ENCODE peak calls at places on chromosome 13, in eight cellular contexts. E is H1; W is CD8-positive, alpha-beta memory T cell; P is dorsolateral prefrontal cortex; D is right cardiac atrium; Z is K562; A is mesenchymal stem cell; T is fibroblast of pulmonary artery. N is an unnamed sample.

GRCh38 chr13:100399455-100399854 is 189.1 kb downstream of the GGACT start:
- DNase-seq in E (no peak), W (no peak), P (no peak), D (no peak), Z (no peak), A (no peak), T (no peak), N (no peak)

GRCh38 chr13:112455476-112456059 is 79.4 kb downstream of the SPACA7 start:
- DNase-seq in E (peak), W (no peak), P (no peak), D (no peak), Z (no peak), A (no peak), T (no peak), N (no peak)

GRCh38 chr13:70505809-70506208 is 397.6 kb upstream of the KLHL1 start:
- DNase-seq in E (no peak), W (no peak), P (no peak), D (no peak), Z (no peak), A (no peak), T (no peak), N (no peak)

GRCh38 chr13:46229251-46229650 is 17.5 kb downstream of the LRRC63 start:
- DNase-seq in E (no peak), W (no peak), P (no peak), D (no peak), Z (no peak), A (no peak), T (no peak), N (no peak)

GRCh38 chr13:50618206-50618605 is 225.3 kb downstream of the DLEU7 start:
- DNase-seq in E (no peak), W (no peak), P (no peak), D (no peak), Z (no peak), A (no peak), T (no peak), N (no peak)

GRCh38 chr13:30968734-30969335 is 36.4 kb downstream of the TEX26 start:
- DNase-seq in E (no peak), W (no peak), P (no peak), D (no peak), Z (no peak), A (peak), T (peak), N (no peak)

GRCh38 chr13:80340643-80341097 is 256 bp downstream of the SPRY2 start:
- DNase-seq in E (no peak), W (no peak), P (no peak), D (no peak), Z (no peak), A (peak), T (peak), N (no peak)

GRCh38 chr13:42364613-42365000 is 92.7 kb downstream of the AKAP11 start:
- DNase-seq in E (no peak), W (no peak), P (no peak), D (no peak), Z (no peak), A (peak), T (peak), N (no peak)

GRCh38 chr13:95360052-95360451 is 58.8 kb upstream of the ABCC4 start:
- DNase-seq in E (no peak), W (no peak), P (no peak), D (no peak), Z (no peak), A (no peak), T (no peak), N (no peak)

GRCh38 chr13:105979586-105979985 is 555.9 kb downstream of the EFNB2 start:
- DNase-seq in E (no peak), W (no peak), P (no peak), D (no peak), Z (no peak), A (peak), T (peak), N (no peak)

GRCh38 chr13:66506979-66507378 is 723.2 kb downstream of the PCDH9 start:
- DNase-seq in E (no peak), W (no peak), P (no peak), D (no peak), Z (no peak), A (peak), T (no peak), N (no peak)

GRCh38 chr13:49935171-49936084 is 712 bp downstream of the SPRYD7 start:
- DNase-seq in E (no peak), W (peak), P (peak), D (peak), Z (peak), A (peak), T (peak), N (no peak)

GRCh38 chr13:93559718-93560117 is 333.1 kb downstream of the GPC6 start:
- DNase-seq in E (no peak), W (no peak), P (no peak), D (no peak), Z (no peak), A (peak), T (peak), N (no peak)

GRCh38 chr13:78595819-78596700 is 7.3 kb downstream of the POU4F1 start:
- DNase-seq in E (peak), W (no peak), P (no peak), D (peak), Z (no peak), A (no peak), T (no peak), N (no peak)

GRCh38 chr13:27810461-27810860 is 18.2 kb downstream of the GSX1 start:
- DNase-seq in E (no peak), W (no peak), P (no peak), D (no peak), Z (no peak), A (no peak), T (no peak), N (no peak)

GRCh38 chr13:100544866-100545683 is 43.5 kb downstream of the GGACT start:
- DNase-seq in E (peak), W (no peak), P (no peak), D (peak), Z (no peak), A (no peak), T (no peak), N (no peak)

GRCh38 chr13:76992548-76993001 is 694 bp downstream of the CLN5 start:
- DNase-seq in E (no peak), W (peak), P (no peak), D (no peak), Z (no peak), A (peak), T (peak), N (no peak)

GRCh38 chr13:66200555-66200954 is 1029.6 kb downstream of the PCDH9 start:
- DNase-seq in E (no peak), W (no peak), P (no peak), D (no peak), Z (no peak), A (no peak), T (peak), N (no peak)

GRCh38 chr13:57375876-57376275 is 208.9 kb downstream of the PRR20E start:
- DNase-seq in E (no peak), W (no peak), P (no peak), D (no peak), Z (no peak), A (no peak), T (no peak), N (no peak)

GRCh38 chr13:19959141-19959830 is 759 bp downstream of the ZMYM2 start:
- DNase-seq in E (peak), W (peak), P (peak), D (peak), Z (peak), A (peak), T (peak), N (no peak)

GRCh38 chr13:91123456-91124127 is 223.9 kb upstream of the MIR17HG start:
- DNase-seq in E (no peak), W (no peak), P (no peak), D (no peak), Z (no peak), A (peak), T (peak), N (peak)

GRCh38 chr13:108214511-108215383 is 589 bp downstream of the LIG4 start:
- DNase-seq in E (no peak), W (no peak), P (no peak), D (peak), Z (no peak), A (peak), T (no peak), N (no peak)

GRCh38 chr13:77002590-77003190 is 10.8 kb downstream of the CLN5 start:
- DNase-seq in E (no peak), W (no peak), P (no peak), D (no peak), Z (no peak), A (peak), T (peak), N (no peak)

GRCh38 chr13:76852991-76853390 is 33.2 kb downstream of the KCTD12 start:
- DNase-seq in E (no peak), W (no peak), P (no peak), D (no peak), Z (no peak), A (peak), T (peak), N (no peak)

GRCh38 chr13:93080587-93080986 is 146.0 kb upstream of the GPC6 start:
- DNase-seq in E (no peak), W (no peak), P (no peak), D (no peak), Z (no peak), A (peak), T (peak), N (no peak)

GRCh38 chr13:39446865-39447264 is 156.1 kb downstream of the LHFPL6 start:
- DNase-seq in E (no peak), W (no peak), P (no peak), D (no peak), Z (no peak), A (no peak), T (no peak), N (no peak)

GRCh38 chr13:102091231-102091630 is 310.6 kb downstream of the FGF14 start:
- DNase-seq in E (peak), W (no peak), P (no peak), D (no peak), Z (no peak), A (peak), T (no peak), N (peak)

GRCh38 chr13:107968470-107968869 is 246.9 kb downstream of the LIG4 start:
- DNase-seq in E (no peak), W (no peak), P (no peak), D (no peak), Z (no peak), A (no peak), T (no peak), N (no peak)

GRCh38 chr13:113220877-113221276 is 11.5 kb downstream of the CUL4A start:
- DNase-seq in E (no peak), W (peak), P (no peak), D (peak), Z (no peak), A (peak), T (peak), N (no peak)

GRCh38 chr13:79593611-79594275 is 112.8 kb downstream of the NDFIP2 start:
- DNase-seq in E (no peak), W (no peak), P (no peak), D (no peak), Z (no peak), A (no peak), T (peak), N (no peak)

GRCh38 chr13:33550885-33551284 is 265.3 kb upstream of the STARD13 start:
- DNase-seq in E (no peak), W (no peak), P (no peak), D (no peak), Z (no peak), A (no peak), T (no peak), N (no peak)
- H3K4me3 ChIP-seq in E (no peak), W (no peak), P (no peak), D (no peak), Z (no peak), A (no peak), T (no peak), N (no peak)

GRCh38 chr13:88761145-88761544 is 1090.0 kb downstream of the SLITRK5 start:
- DNase-seq in E (no peak), W (no peak), P (no peak), D (no peak), Z (no peak), A (no peak), T (no peak), N (no peak)
- H3K4me3 ChIP-seq in E (no peak), W (no peak), P (no peak), D (no peak), Z (no peak), A (no peak), T (no peak), N (no peak)

DNA sequence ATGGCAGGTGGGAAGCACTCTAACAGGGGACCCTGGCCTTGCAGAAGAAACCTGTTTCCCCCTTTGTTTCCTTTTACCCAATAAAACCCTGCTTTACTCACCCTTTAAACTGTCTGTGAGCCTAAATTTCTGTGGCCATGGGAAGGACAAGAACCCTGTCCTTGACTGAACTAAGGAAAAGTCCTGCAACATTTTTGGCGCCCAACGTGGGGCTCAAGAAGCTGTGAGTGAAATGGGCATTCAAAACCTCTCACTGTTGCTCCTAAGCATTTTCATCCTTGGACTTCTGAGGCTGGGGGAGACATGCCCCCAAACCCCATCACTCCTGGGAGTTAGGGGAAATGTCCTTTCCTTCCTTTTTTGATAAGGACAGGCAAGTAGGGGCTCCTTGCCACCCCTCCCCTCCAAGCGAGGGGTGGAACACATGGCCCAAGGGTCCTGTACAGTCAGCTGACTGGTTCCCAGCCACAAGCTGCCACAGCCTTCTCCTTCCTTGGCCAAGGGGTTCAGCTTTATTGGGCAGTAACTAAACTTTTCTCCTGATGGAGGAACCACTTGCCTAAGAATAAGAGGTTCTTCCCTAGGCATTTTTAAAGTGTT is 381.6 kb downstream of the KLF5 start:
- DNase-seq in E (no peak), W (no peak), P (no peak), D (peak), Z (no peak), A (peak), T (peak), N (no peak)
- H3K4me3 ChIP-seq in E (no peak), W (no peak), P (no peak), D (no peak), Z (no peak), A (no peak), T (no peak), N (no peak)

GRCh38 chr13:44234566-44234965 is 139.1 kb upstream of the SERP2 start:
- DNase-seq in E (no peak), W (no peak), P (no peak), D (no peak), Z (no peak), A (no peak), T (no peak), N (no peak)

GRCh38 chr13:44236370-44236769 is 137.3 kb upstream of the SERP2 start:
- DNase-seq in E (no peak), W (no peak), P (no peak), D (no peak), Z (no peak), A (peak), T (peak), N (no peak)

GRCh38 chr13:44238011-44238421 is 135.6 kb upstream of the SERP2 start:
- DNase-seq in E (no peak), W (no peak), P (no peak), D (no peak), Z (no peak), A (peak), T (peak), N (no peak)

GRCh38 chr13:44240611-44241010 is 133.0 kb upstream of the SERP2 start:
- DNase-seq in E (no peak), W (no peak), P (no peak), D (no peak), Z (no peak), A (no peak), T (no peak), N (no peak)

GRCh38 chr13:44237276-44237767 is 136.3 kb upstream of the SERP2 start:
- DNase-seq in E (no peak), W (no peak), P (no peak), D (peak), Z (no peak), A (peak), T (peak), N (no peak)
- H3K4me3 ChIP-seq in E (no peak), W (no peak), P (no peak), D (no peak), Z (no peak), A (no peak), T (no peak), N (no peak)

DNA sequence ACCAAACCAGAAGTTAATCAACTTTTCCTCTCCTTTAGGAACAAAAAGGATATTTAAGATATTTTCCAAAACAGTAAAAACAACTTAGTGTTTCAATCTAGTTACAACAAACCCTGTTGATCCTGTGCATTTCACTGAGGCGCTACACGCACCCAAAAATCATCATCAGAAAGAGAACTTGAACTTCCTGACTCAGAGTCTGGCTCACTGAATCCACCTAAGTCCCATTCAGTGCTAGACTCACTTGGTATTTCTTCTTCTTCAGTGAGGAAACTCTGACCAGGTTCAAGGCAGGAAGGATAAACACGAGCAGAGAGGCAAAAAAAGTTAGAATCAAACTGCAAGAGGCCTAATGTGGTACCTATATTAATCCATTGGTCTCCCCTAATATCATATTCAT is 2.2 kb downstream of the KBTBD6 start:
- DNase-seq in E (no peak), W (no peak), P (no peak), D (no peak), Z (no peak), A (peak), T (no peak), N (no peak)
- H3K4me3 ChIP-seq in E (no peak), W (peak), P (peak), D (peak), Z (peak), A (no peak), T (no peak), N (no peak)

DNA sequence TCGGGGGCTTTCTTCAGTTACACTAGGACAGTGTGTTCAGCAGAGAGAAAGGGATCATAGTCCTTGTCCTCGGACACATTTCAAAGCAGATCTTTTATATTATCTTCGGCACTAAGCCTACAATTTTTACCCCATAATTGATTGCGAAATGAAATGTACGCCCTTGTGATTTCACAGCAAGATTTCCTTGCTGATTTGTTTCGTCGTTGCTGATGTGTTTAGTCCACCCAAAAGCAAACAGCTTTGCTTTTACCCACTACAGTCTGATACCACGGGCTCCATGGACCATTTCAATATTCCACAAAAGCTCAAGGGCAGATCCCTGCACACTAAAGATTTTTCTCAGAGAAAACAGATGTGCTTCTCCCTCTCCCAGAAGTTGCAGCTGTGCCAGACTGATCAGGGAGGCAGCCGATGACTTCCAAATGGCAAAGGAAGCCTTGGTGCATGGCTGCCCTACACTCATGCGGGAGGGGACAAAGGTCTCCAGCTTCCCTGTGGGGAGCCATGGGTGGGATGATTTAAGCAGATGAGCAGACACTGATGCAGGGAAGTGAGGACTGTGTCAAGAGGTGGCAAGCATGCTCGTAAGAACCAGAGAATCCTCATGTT is 81.2 kb downstream of the STK24 start:
- DNase-seq in E (no peak), W (no peak), P (no peak), D (no peak), Z (no peak), A (no peak), T (no peak), N (no peak)
- H3K4me3 ChIP-seq in E (no peak), W (no peak), P (peak), D (no peak), Z (no peak), A (no peak), T (no peak), N (no peak)